ENCODE peak calls at places on chromosomes 1 and 21, in six cellular contexts. F is thoracic aorta, S is keratinocyte, Y is heart left ventricle, V is heart right ventricle, B is prostate gland. D is an unnamed sample.

GRCh38 chr1:86016076-86016746 is 140.4 kb downstream of the COL24A1 start:
- DNase-seq in F (no peak), S (no peak), B (no peak), Y (no peak), V (no peak), D (no peak)

GRCh38 chr1:21764615-21765423 is 18.1 kb downstream of the USP48 start:
- DNase-seq in Y (no peak), S (peak), F (peak), V (peak), B (peak), D (peak)

GRCh38 chr1:62682531-62682930 is 5.7 kb downstream of the DOCK7 start:
- DNase-seq in V (no peak), B (no peak), F (no peak), Y (no peak), S (no peak), D (peak)

GRCh38 chr1:217721692-217722091 is 90.5 kb downstream of the SPATA17 start:
- DNase-seq in F (no peak), V (no peak), B (no peak), Y (no peak), S (no peak), D (peak)

GRCh38 chr1:233982827-233983518 is 78.5 kb downstream of the SLC35F3 start:
- DNase-seq in B (no peak), F (no peak), V (no peak), Y (no peak), S (no peak), D (no peak)

GRCh38 chr1:55056632-55056992 is 17.3 kb downstream of the PCSK9 start:
- DNase-seq in F (no peak), Y (no peak), B (no peak), S (no peak), V (no peak), D (no peak)

GRCh38 chr1:90558126-90558525 is 159.0 kb downstream of the BARHL2 start:
- DNase-seq in V (no peak), F (no peak), B (no peak), S (no peak), Y (no peak), D (no peak)

GRCh38 chr1:40535732-40536131 is 4.3 kb downstream of the ZNF684 start:
- DNase-seq in S (no peak), F (no peak), B (no peak), Y (no peak), V (no peak), D (no peak)

GRCh38 chr1:154707901-154708514 is 100.0 kb upstream of the ADAR start:
- DNase-seq in F (no peak), V (no peak), S (no peak), B (no peak), Y (no peak), D (no peak)

GRCh38 chr1:66452982-66453381 is 81.0 kb upstream of the SGIP1 start:
- DNase-seq in Y (no peak), F (no peak), S (no peak), V (no peak), B (no peak), D (no peak)

GRCh38 chr1:211739671-211740411 is 64.4 kb upstream of the NEK2 start:
- DNase-seq in B (no peak), S (no peak), F (no peak), V (no peak), Y (no peak), D (no peak)

GRCh38 chr1:108957888-108958287 is 5.4 kb downstream of the CLCC1 start:
- DNase-seq in V (no peak), Y (no peak), F (no peak), B (no peak), S (no peak), D (no peak)

GRCh38 chr21:31658053-31658452 is 1.4 kb upstream of the SOD1 start:
- DNase-seq in Y (no peak), V (no peak), B (no peak), F (no peak), S (no peak), D (no peak)

GRCh38 chr1:7207875-7208646 is 422.8 kb downstream of the CAMTA1 start:
- DNase-seq in B (no peak), V (peak), Y (no peak), F (no peak), S (peak), D (peak)

GRCh38 chr1:232793944-232794343 is 11.3 kb upstream of the MAP10 start:
- DNase-seq in F (no peak), V (no peak), Y (no peak), S (no peak), B (peak), D (peak)

GRCh38 chr1:44842763-44843655 is at the start of gene PTCH2:
- DNase-seq in Y (peak), V (peak), S (no peak), B (peak), F (no peak), D (peak)

GRCh38 chr1:28517649-28517999 is 11.8 kb downstream of the RCC1 start:
- DNase-seq in F (no peak), Y (no peak), V (no peak), B (no peak), S (no peak), D (no peak)

GRCh38 chr1:1776672-1777393 is 1.4 kb downstream of the NADK start:
- DNase-seq in F (no peak), Y (no peak), S (no peak), B (no peak), V (no peak), D (no peak)

GRCh38 chr1:101043776-101044175 is 18.2 kb upstream of the DPH5 start:
- DNase-seq in S (no peak), F (no peak), B (no peak), V (no peak), Y (no peak), D (peak)

GRCh38 chr1:81801032-81801833 is 499 bp downstream of the ADGRL2 start:
- DNase-seq in V (peak), Y (peak), B (peak), F (peak), S (no peak), D (peak)

GRCh38 chr1:81803423-81804103 is 2.8 kb downstream of the ADGRL2 start:
- DNase-seq in F (no peak), S (no peak), B (peak), Y (no peak), V (no peak), D (no peak)

GRCh38 chr1:81800741-81801031 is at the start of gene ADGRL2:
- DNase-seq in V (peak), B (peak), Y (peak), S (no peak), F (no peak), D (no peak)

GRCh38 chr1:81801834-81802531 is 1.2 kb downstream of the ADGRL2 start:
- DNase-seq in B (peak), S (no peak), F (no peak), Y (peak), V (peak), D (peak)

GRCh38 chr1:81802601-81803422 is 2.1 kb downstream of the ADGRL2 start:
- DNase-seq in B (peak), F (peak), V (peak), Y (peak), S (no peak), D (peak)
- H3K4me3 ChIP-seq in B (peak), F (peak), V (peak), Y (peak), S (peak), D (peak)

GRCh38 chr1:97918961-97919360 is 1.9 kb downstream of the DPYD start:
- DNase-seq in B (no peak), F (no peak), V (no peak), Y (no peak), S (no peak), D (no peak)
- H3K4me3 ChIP-seq in B (no peak), F (peak), V (peak), Y (peak), S (peak), D (peak)

DNA sequence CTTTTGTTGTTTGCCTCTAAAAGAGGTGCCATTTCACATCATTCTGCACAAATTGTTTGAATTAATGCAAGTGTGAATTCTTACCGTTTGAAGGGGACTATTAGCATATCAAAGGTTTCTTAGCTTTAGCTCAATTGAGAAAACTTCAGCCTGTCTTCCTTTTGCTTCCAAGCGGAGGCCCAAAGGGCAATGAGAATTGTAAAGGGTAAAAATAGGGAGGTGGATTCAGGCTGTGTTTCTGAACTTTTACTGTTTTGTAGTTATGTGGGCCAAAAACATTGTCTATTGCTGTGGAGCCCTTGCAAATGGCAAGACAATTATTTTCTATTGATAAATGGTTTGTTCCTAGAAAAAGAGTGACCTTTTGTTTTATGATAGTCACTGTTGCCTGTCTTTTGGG is 3.6 kb downstream of the ADGRL2 start:
- DNase-seq in F (no peak), S (no peak), Y (no peak), B (no peak), V (no peak), D (no peak)
- H3K4me3 ChIP-seq in F (peak), S (no peak), Y (peak), B (peak), V (peak), D (no peak)

GRCh38 chr1:235075121-235075954 is 53.3 kb downstream of the TOMM20 start:
- DNase-seq in Y (peak), S (no peak), V (peak), B (peak), F (peak), D (peak)
- H3K4me3 ChIP-seq in Y (peak), S (no peak), V (no peak), B (no peak), F (peak), D (peak)

GRCh38 chr1:46543761-46544560 is 7.5 kb downstream of the KNCN start:
- DNase-seq in S (no peak), V (no peak), F (no peak), B (no peak), Y (peak), D (no peak)
- H3K4me3 ChIP-seq in S (no peak), V (no peak), F (no peak), B (no peak), Y (no peak), D (no peak)

D was measured in AG10803.